ENCODE peak calls at places on chromosomes 1 and 21, in five cellular contexts. One of them, this sample, is unnamed.

GRCh38 chr1:247110627-247111258 is 6.6 kb upstream of the ZNF669 start:
- ATAC-seq in HCT116: no peak
- ATAC-seq in HepG2: no peak
- ATAC-seq in GM23338: peak
- ATAC-seq in upper lobe of left lung: no peak
- ATAC-seq in this sample: no peak

GRCh38 chr21:37861561-37861960 is 54.7 kb downstream of the KCNJ6 start:
- ATAC-seq in HCT116: no peak
- ATAC-seq in HepG2: no peak
- ATAC-seq in GM23338: no peak
- ATAC-seq in upper lobe of left lung: no peak
- ATAC-seq in this sample: no peak

GRCh38 chr1:56484695-56485094 is 94.7 kb downstream of the PLPP3 start:
- ATAC-seq in HCT116: no peak
- ATAC-seq in HepG2: no peak
- ATAC-seq in GM23338: no peak
- ATAC-seq in upper lobe of left lung: no peak
- ATAC-seq in this sample: no peak

GRCh38 chr21:38834725-38835124 is 29.0 kb downstream of the ETS2 start:
- ATAC-seq in HCT116: no peak
- ATAC-seq in HepG2: peak
- ATAC-seq in GM23338: no peak
- ATAC-seq in upper lobe of left lung: no peak
- ATAC-seq in this sample: no peak

GRCh38 chr1:161379071-161379470 is 11.4 kb upstream of the CFAP126 start:
- ATAC-seq in HCT116: no peak
- ATAC-seq in HepG2: no peak
- ATAC-seq in GM23338: peak
- ATAC-seq in upper lobe of left lung: peak
- ATAC-seq in this sample: no peak

GRCh38 chr1:28602536-28603439 is 10.7 kb downstream of the RAB42 start:
- ATAC-seq in HCT116: peak
- ATAC-seq in HepG2: peak
- ATAC-seq in GM23338: peak
- ATAC-seq in upper lobe of left lung: peak
- ATAC-seq in this sample: peak

GRCh38 chr1:202172015-202172355 is 11.6 kb upstream of the PTPN7 start:
- ATAC-seq in HCT116: peak
- ATAC-seq in HepG2: peak
- ATAC-seq in GM23338: no peak
- ATAC-seq in upper lobe of left lung: no peak
- ATAC-seq in this sample: no peak

GRCh38 chr1:244100691-244101453 is 49.8 kb downstream of the ZBTB18 start:
- ATAC-seq in HCT116: no peak
- ATAC-seq in HepG2: no peak
- ATAC-seq in GM23338: peak
- ATAC-seq in upper lobe of left lung: no peak
- ATAC-seq in this sample: no peak

GRCh38 chr1:162530318-162530984 is 31.1 kb upstream of the UAP1 start:
- ATAC-seq in HCT116: no peak
- ATAC-seq in HepG2: no peak
- ATAC-seq in GM23338: peak
- ATAC-seq in upper lobe of left lung: peak
- ATAC-seq in this sample: no peak

GRCh38 chr1:209703834-209704504 is 677 bp upstream of the HSD11B1 start:
- ATAC-seq in HCT116: no peak
- ATAC-seq in HepG2: no peak
- ATAC-seq in GM23338: no peak
- ATAC-seq in upper lobe of left lung: no peak
- ATAC-seq in this sample: no peak

GRCh38 chr1:30929944-30930525 is 21.5 kb upstream of the SDC3 start:
- ATAC-seq in HCT116: peak
- ATAC-seq in HepG2: peak
- ATAC-seq in GM23338: peak
- ATAC-seq in upper lobe of left lung: peak
- ATAC-seq in this sample: no peak

GRCh38 chr21:25929859-25930520 is 195.2 kb downstream of the GABPA start:
- ATAC-seq in HCT116: no peak
- ATAC-seq in HepG2: no peak
- ATAC-seq in GM23338: peak
- ATAC-seq in upper lobe of left lung: no peak
- ATAC-seq in this sample: no peak

GRCh38 chr1:66295821-66296220 is 238.1 kb upstream of the SGIP1 start:
- ATAC-seq in HCT116: no peak
- ATAC-seq in HepG2: no peak
- ATAC-seq in GM23338: no peak
- ATAC-seq in upper lobe of left lung: no peak
- ATAC-seq in this sample: no peak

GRCh38 chr1:38173157-38173831 is 126.7 kb upstream of the POU3F1 start:
- ATAC-seq in HCT116: no peak
- ATAC-seq in HepG2: no peak
- ATAC-seq in GM23338: no peak
- ATAC-seq in upper lobe of left lung: no peak
- ATAC-seq in this sample: no peak

GRCh38 chr1:178060789-178061556 is 32.9 kb upstream of the RASAL2 start:
- ATAC-seq in HCT116: no peak
- ATAC-seq in HepG2: peak
- ATAC-seq in GM23338: peak
- ATAC-seq in upper lobe of left lung: no peak
- ATAC-seq in this sample: peak

GRCh38 chr1:20109223-20109856 is 10.0 kb downstream of the PLA2G2D start:
- ATAC-seq in HCT116: peak
- ATAC-seq in HepG2: no peak
- ATAC-seq in GM23338: no peak
- ATAC-seq in upper lobe of left lung: no peak
- ATAC-seq in this sample: no peak

GRCh38 chr1:43620956-43621355 is 29.0 kb upstream of the KDM4A start:
- ATAC-seq in HCT116: no peak
- ATAC-seq in HepG2: no peak
- ATAC-seq in GM23338: no peak
- ATAC-seq in upper lobe of left lung: no peak
- ATAC-seq in this sample: no peak

GRCh38 chr1:107626075-107626796 is 338.7 kb downstream of the VAV3 start:
- ATAC-seq in HCT116: no peak
- ATAC-seq in HepG2: no peak
- ATAC-seq in GM23338: no peak
- ATAC-seq in upper lobe of left lung: no peak
- ATAC-seq in this sample: no peak

GRCh38 chr1:50348449-50349241 is 74.6 kb downstream of the DMRTA2 start:
- ATAC-seq in HCT116: peak
- ATAC-seq in HepG2: peak
- ATAC-seq in GM23338: peak
- ATAC-seq in upper lobe of left lung: peak
- ATAC-seq in this sample: peak

GRCh38 chr1:236535656-236536293 is 12.0 kb downstream of the LGALS8 start:
- ATAC-seq in HCT116: no peak
- ATAC-seq in HepG2: peak
- ATAC-seq in GM23338: no peak
- ATAC-seq in upper lobe of left lung: no peak
- ATAC-seq in this sample: no peak

GRCh38 chr1:157472302-157472701 is 80.0 kb downstream of the FCRL5 start:
- ATAC-seq in HCT116: no peak
- ATAC-seq in HepG2: no peak
- ATAC-seq in GM23338: no peak
- ATAC-seq in upper lobe of left lung: no peak
- ATAC-seq in this sample: no peak

GRCh38 chr1:226128487-226129075 is 58.0 kb downstream of the ACBD3 start:
- ATAC-seq in HCT116: peak
- ATAC-seq in HepG2: peak
- ATAC-seq in GM23338: no peak
- ATAC-seq in upper lobe of left lung: peak
- ATAC-seq in this sample: no peak

GRCh38 chr1:117803318-117803717 is 126.1 kb downstream of the GDAP2 start:
- ATAC-seq in HCT116: no peak
- ATAC-seq in HepG2: no peak
- ATAC-seq in GM23338: no peak
- ATAC-seq in upper lobe of left lung: no peak
- ATAC-seq in this sample: no peak

GRCh38 chr21:42352433-42353095 is 1.8 kb upstream of the TFF2 start:
- ATAC-seq in HCT116: no peak
- ATAC-seq in HepG2: no peak
- ATAC-seq in GM23338: no peak
- ATAC-seq in upper lobe of left lung: no peak
- ATAC-seq in this sample: no peak

DNA sequence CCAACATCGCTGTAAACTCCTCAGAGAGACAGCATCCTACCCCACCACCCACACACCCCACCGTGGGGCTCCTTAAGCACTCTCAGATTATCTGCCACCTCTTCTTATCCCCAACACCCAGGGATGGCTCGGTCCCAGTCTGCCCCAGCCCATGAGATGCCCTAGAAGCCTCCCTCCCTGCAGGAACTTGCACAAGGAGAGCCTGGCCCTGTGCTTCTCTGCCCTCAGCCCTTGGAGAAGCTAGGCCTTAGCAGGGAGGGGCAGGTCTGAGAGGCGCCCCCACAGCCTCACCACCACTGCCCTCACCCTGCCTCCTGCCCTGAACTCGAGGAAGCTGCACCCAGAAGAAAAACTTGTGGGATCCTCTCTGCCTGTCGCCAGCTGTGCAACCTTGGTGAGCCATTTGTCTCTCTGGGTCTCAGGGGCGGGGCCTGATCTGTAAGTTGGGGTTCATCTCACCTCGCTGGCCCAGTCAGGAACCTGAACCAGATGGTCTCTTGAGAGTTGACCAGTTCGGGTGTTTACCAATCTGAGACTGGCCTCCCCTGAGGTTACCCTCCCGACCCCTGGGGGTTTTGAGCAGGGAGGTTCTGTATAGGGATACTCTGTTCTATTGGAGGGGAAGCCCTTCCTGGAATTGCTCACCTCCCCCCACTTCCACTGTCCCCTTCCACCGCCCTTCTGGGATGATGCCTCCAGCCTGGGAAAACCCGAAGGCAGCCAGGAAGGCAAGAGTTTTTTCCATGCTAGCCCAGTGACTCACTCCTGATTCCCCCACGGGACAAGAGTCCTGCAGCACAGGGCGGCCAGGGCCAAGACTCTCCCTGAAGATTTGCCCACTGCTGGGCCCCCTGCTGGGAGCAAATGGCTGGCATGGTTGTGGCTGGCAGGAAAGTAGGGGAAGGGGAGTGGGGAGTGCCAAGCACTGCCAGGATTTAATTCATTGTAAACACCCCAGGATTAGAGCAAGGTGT is at the start of gene S100A3:
- ATAC-seq in HCT116: peak
- ATAC-seq in HepG2: no peak
- ATAC-seq in GM23338: no peak
- ATAC-seq in upper lobe of left lung: peak
- ATAC-seq in this sample: peak
- TF ChIP-seq CTCF in HCT116: no peak
- TF ChIP-seq CTCF in HepG2: no peak
- TF ChIP-seq CTCF in GM23338: no peak
- TF ChIP-seq CTCF in upper lobe of left lung: no peak
- TF ChIP-seq CTCF in this sample: no peak

GRCh38 chr1:110746644-110747259 is 72.0 kb upstream of the KCNA3 start:
- ATAC-seq in HCT116: no peak
- ATAC-seq in HepG2: no peak
- ATAC-seq in GM23338: peak
- ATAC-seq in upper lobe of left lung: peak
- ATAC-seq in this sample: no peak

DNA sequence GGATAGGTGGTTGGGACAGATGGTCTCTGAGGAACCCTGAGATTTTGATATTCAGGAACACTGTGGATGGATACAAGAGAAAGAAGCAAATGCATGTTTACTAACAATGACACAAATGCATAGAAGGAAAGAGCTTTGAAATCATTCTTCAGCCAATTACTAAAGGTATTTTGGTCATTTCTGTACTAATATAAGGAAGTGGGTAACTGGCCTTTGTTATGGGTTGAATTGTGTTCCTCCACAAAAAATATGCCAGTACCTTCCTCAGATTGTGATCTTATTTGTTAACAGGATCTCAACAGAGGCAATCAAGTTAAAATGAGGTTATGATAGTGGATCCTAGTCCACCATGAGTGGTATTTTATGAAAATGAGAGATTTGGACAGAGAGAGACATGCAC is 68.7 kb upstream of the KCNA3 start:
- ATAC-seq in HCT116: no peak
- ATAC-seq in HepG2: no peak
- ATAC-seq in GM23338: no peak
- ATAC-seq in upper lobe of left lung: no peak
- ATAC-seq in this sample: no peak
- TF ChIP-seq POLR2AphosphoS5 in HCT116: no peak
- TF ChIP-seq POLR2AphosphoS5 in HepG2: no peak
- TF ChIP-seq POLR2AphosphoS5 in GM23338: no peak
- TF ChIP-seq POLR2AphosphoS5 in upper lobe of left lung: no peak
- TF ChIP-seq POLR2AphosphoS5 in this sample: no peak

DNA sequence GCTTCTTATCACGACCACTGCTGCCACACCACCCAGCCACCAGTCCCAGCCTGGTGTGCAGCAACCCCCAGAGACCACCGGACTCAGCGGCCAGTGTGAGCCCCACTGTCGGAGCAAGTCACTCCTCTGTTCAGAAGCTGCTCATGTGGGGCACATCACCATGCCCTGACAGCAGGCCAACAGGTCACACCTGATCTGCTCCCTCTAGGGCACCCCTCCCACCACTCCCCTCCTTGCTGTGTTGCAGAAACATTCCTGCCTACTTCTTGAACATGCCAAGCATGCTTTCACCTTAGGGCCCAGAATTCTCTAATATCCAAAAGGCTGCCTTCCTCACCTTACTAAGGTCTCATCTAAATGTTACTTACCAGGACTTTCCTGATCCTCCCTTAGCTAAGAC is 146.5 kb downstream of the SLC45A1 start:
- ATAC-seq in HCT116: no peak
- ATAC-seq in HepG2: peak
- ATAC-seq in GM23338: peak
- ATAC-seq in upper lobe of left lung: peak
- ATAC-seq in this sample: no peak
- TF ChIP-seq CTCF in HCT116: no peak
- TF ChIP-seq CTCF in HepG2: no peak
- TF ChIP-seq CTCF in GM23338: no peak
- TF ChIP-seq CTCF in upper lobe of left lung: no peak
- TF ChIP-seq CTCF in this sample: no peak

GRCh38 chr1:32989160-32989894 is 24.7 kb upstream of the RNF19B start:
- ATAC-seq in HCT116: peak
- ATAC-seq in HepG2: no peak
- ATAC-seq in GM23338: no peak
- ATAC-seq in upper lobe of left lung: peak
- ATAC-seq in this sample: peak
- TF ChIP-seq POLR2AphosphoS5 in HCT116: peak
- TF ChIP-seq POLR2AphosphoS5 in HepG2: no peak
- TF ChIP-seq POLR2AphosphoS5 in GM23338: no peak
- TF ChIP-seq POLR2AphosphoS5 in upper lobe of left lung: peak
- TF ChIP-seq POLR2AphosphoS5 in this sample: peak

This sample was measured in gastroesophageal sphincter.